ENCODE peak calls at places on chromosomes 2 and 18, in seven cellular contexts. Y is neural progenitor cell, B is mesenchymal stem cell, I is heart left ventricle, V is fibroblast of lung, J is SK-N-SH, M is stomach. T is an unnamed sample.
A peak's percentile ranks its signal among the peaks of the same experiment; 100 is the strongest.

GRCh38 chr2:48482774-48483173 is 47.2 kb upstream of the STON1 start:
- DNase-seq in Y (no peak), B (no peak), I (no peak), V (peak; percentile 39), J (no peak), M (no peak), T (no peak)

GRCh38 chr2:56184500-56184996 is 758 bp downstream of the CCDC85A start:
- DNase-seq in Y (peak; percentile 73), B (peak; percentile 24), I (peak; percentile 60), V (peak; percentile 34), J (no peak), M (no peak), T (peak; percentile 38)

GRCh38 chr2:8371653-8372052 is 310.2 kb upstream of the ID2 start:
- DNase-seq in Y (no peak), B (no peak), I (no peak), V (no peak), J (no peak), M (no peak), T (no peak)

GRCh38 chr2:68487773-68488355 is 20.5 kb downstream of the APLF start:
- DNase-seq in Y (peak; percentile 9), B (peak; percentile 44), I (no peak), V (peak; percentile 32), J (peak; percentile 36), M (no peak), T (no peak)

GRCh38 chr2:177675256-177676220 is 283.0 kb downstream of the AGPS start:
- DNase-seq in Y (no peak), B (no peak), I (no peak), V (no peak), J (no peak), M (no peak), T (no peak)

GRCh38 chr2:167187049-167187727 is 298.9 kb downstream of the XIRP2 start:
- DNase-seq in Y (no peak), B (no peak), I (no peak), V (no peak), J (no peak), M (no peak), T (no peak)

GRCh38 chr18:28716321-28716720 is 539.4 kb upstream of the CDH2 start:
- DNase-seq in Y (no peak), B (no peak), I (no peak), V (no peak), J (no peak), M (no peak), T (no peak)

GRCh38 chr2:25822190-25823117 is 55.8 kb downstream of the ASXL2 start:
- DNase-seq in Y (peak; percentile 28), B (no peak), I (peak; percentile 62), V (peak; percentile 32), J (peak; percentile 54), M (peak; percentile 46), T (peak; percentile 62)

GRCh38 chr2:136764397-136765255 is 719 bp upstream of the THSD7B start:
- DNase-seq in Y (peak; percentile 50), B (no peak), I (peak; percentile 51), V (no peak), J (peak; percentile 48), M (no peak), T (no peak)

GRCh38 chr18:37484893-37485834 is 80.4 kb downstream of the CELF4 start:
- DNase-seq in Y (peak; percentile 78), B (peak; percentile 26), I (no peak), V (peak; percentile 8), J (no peak), M (no peak), T (peak; percentile 38)

GRCh38 chr2:61456070-61456745 is 14.7 kb downstream of the USP34 start:
- DNase-seq in Y (no peak), B (no peak), I (no peak), V (no peak), J (no peak), M (no peak), T (no peak)

GRCh38 chr2:40271066-40271465 is 180.8 kb downstream of the SLC8A1 start:
- DNase-seq in Y (no peak), B (no peak), I (no peak), V (no peak), J (no peak), M (no peak), T (no peak)

GRCh38 chr2:200851398-200852248 is 12.8 kb downstream of the CLK1 start:
- DNase-seq in Y (no peak), B (no peak), I (no peak), V (no peak), J (no peak), M (no peak), T (no peak)

GRCh38 chr2:166234112-166234846 is 106.5 kb upstream of the SCN1A start:
- DNase-seq in Y (no peak), B (peak; percentile 50), I (no peak), V (peak; percentile 89), J (no peak), M (no peak), T (no peak)

GRCh38 chr2:199704358-199705238 is 146.4 kb downstream of the FTCDNL1 start:
- DNase-seq in Y (peak; percentile 51), B (peak; percentile 51), I (no peak), V (no peak), J (no peak), M (no peak), T (peak; percentile 40)

GRCh38 chr18:30142870-30143269 is 899.7 kb downstream of the DSC3 start:
- DNase-seq in Y (no peak), B (no peak), I (no peak), V (no peak), J (no peak), M (no peak), T (no peak)

GRCh38 chr2:152550386-152550785 is 166.9 kb downstream of the PRPF40A start:
- DNase-seq in Y (no peak), B (no peak), I (no peak), V (peak; percentile 37), J (no peak), M (peak; percentile 45), T (peak; percentile 66)

GRCh38 chr2:40097691-40098376 is 318.8 kb upstream of the THUMPD2 start:
- DNase-seq in Y (no peak), B (peak; percentile 67), I (no peak), V (peak; percentile 93), J (no peak), M (no peak), T (no peak)

GRCh38 chr2:141468746-141469145 is 662.1 kb downstream of the LRP1B start:
- DNase-seq in Y (peak; percentile 32), B (no peak), I (no peak), V (peak; percentile 10), J (no peak), M (no peak), T (peak; percentile 37)

GRCh38 chr2:218642786-218643185 is 16.6 kb downstream of the ZNF142 start:
- DNase-seq in Y (no peak), B (no peak), I (no peak), V (no peak), J (no peak), M (no peak), T (no peak)

GRCh38 chr2:63891488-63892030 is 49.9 kb downstream of the UGP2 start:
- DNase-seq in Y (no peak), B (no peak), I (no peak), V (no peak), J (no peak), M (no peak), T (no peak)
- H3K36me3 ChIP-seq in Y (peaks cover 26% of the 10 kb centered on the region), B (peaks cover 97% of the 10 kb centered on the region), I (peaks cover 19% of the 10 kb centered on the region), V (peaks cover 2% of the 10 kb centered on the region), J (peaks cover 82% of the 10 kb centered on the region), M (peaks cover 11% of the 10 kb centered on the region), T (peaks cover 11% of the 10 kb centered on the region)

GRCh38 chr2:185979546-185980071 is 241.0 kb downstream of the FSIP2 start:
- DNase-seq in Y (no peak), B (peak; percentile 52), I (no peak), V (peak; percentile 68), J (no peak), M (no peak), T (no peak)

GRCh38 chr2:185978634-185979405 is 240.2 kb downstream of the FSIP2 start:
- DNase-seq in Y (no peak), B (peak; percentile 80), I (no peak), V (peak; percentile 86), J (peak; percentile 6), M (no peak), T (no peak)

GRCh38 chr2:185980944-185981343 is 242.3 kb downstream of the FSIP2 start:
- DNase-seq in Y (no peak), B (no peak), I (no peak), V (no peak), J (no peak), M (no peak), T (no peak)

GRCh38 chr2:185984670-185985069 is 246.1 kb downstream of the FSIP2 start:
- DNase-seq in Y (no peak), B (peak; percentile 53), I (no peak), V (peak; percentile 40), J (no peak), M (no peak), T (no peak)
- H3K27ac ChIP-seq in Y (no peak overlapping the region), B (no peak overlapping the region), I (no peak overlapping the region), V (no peak overlapping the region), J (no peak overlapping the region), M (no peak overlapping the region), T (no peak overlapping the region)

DNA sequence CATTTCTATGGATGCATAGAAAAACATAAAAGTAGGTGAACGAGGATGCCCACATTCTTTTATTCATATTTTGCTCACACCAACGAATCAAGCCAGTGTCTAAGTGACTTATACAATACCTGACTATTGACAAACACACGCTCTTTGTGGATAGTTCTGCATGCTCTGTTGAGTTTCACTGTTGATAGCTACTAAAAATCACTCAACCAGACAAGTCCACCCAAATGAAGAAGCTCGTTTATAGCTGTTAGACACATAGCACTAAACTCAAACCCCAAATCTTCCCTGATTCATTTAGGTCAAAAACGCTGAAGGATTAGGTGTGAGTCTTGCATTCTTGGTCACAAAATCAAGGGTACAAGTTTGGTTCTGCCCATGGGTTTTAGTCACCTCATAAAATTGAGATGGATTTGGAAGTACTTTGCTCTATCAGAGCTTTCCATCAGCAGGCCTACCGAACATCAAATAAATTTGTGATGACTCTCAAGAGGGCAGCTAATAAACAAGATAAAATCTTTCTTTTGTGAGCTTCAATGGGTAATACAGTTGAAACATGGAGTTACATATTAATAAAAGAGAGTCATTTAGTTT is 92.7 kb upstream of the ETAA1 start:
- DNase-seq in Y (no peak), B (no peak), I (no peak), V (no peak), J (no peak), M (no peak), T (no peak)
- H3K4me1 ChIP-seq in Y (no peaks in the 10 kb centered on the region), B (no peaks in the 10 kb centered on the region), I (no peaks in the 10 kb centered on the region), V (no peaks in the 10 kb centered on the region), J (no peaks in the 10 kb centered on the region), M (no peaks in the 10 kb centered on the region), T (peaks cover 8% of the 10 kb centered on the region)

DNA sequence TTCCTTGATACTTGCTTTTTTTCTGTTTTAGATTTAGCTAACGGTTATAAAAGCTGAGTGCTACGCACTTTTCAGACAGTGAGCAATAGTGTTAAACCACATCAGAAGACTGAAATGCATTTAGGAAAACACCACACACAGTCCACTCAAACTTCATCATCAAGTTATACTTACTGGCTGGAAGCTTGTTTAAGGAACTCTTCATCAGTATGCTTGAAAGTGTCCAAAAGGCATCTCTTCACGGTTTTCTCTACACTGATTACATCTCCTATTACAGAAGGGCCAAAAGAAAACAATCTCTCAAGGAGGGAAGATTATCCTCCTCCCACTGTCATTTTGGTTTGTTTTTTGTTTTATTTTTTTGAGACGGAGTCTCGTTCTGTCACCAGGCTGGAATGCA is 19.6 kb downstream of the ILKAP start:
- DNase-seq in Y (no peak), B (no peak), I (no peak), V (peak; percentile 75), J (no peak), M (no peak), T (no peak)
- H3K36me3 ChIP-seq in Y (peaks cover 8% of the 10 kb centered on the region), B (peaks cover 98% of the 10 kb centered on the region), I (peaks cover 64% of the 10 kb centered on the region), V (peaks cover 37% of the 10 kb centered on the region), J (peaks cover 90% of the 10 kb centered on the region), M (peaks cover 96% of the 10 kb centered on the region), T (peaks cover 48% of the 10 kb centered on the region)

T was measured in body of pancreas.